ENCODE peak calls at places on chromosomes 4 and X, in seven cellular contexts. T is heart right ventricle; C is activated T-helper 1 cell treated with anti-CD3 and anti-CD28 coated beads, Interleukin-2, amount 50 U/mL, for 16 hours; G is stimulated activated CD4-positive, alpha-beta T cell treated with anti-CD3 and anti-CD28 coated beads, Interleukin-12 subunit alpha, Interleukin-12 subunit beta, amount 100 ng/mL, for 24 hours; K is MCF 10A; N is midbrain; L is mucosa of gallbladder. X is an unnamed sample.

GRCh38 chr4:10926025-10926424 is 241.5 kb upstream of the CLNK start:
- DNase-seq in T (no peak), C (no peak), G (no peak), K (peak; percentile 69), N (no peak), L (no peak), X (no peak)

GRCh38 chrX:11188664-11189063 is 77.5 kb downstream of the HCCS start:
- DNase-seq in T (no peak), C (no peak), G (no peak), K (peak; percentile 44), N (no peak), L (no peak), X (no peak)

GRCh38 chr4:132642196-132642817 is 506.8 kb upstream of the PCDH10 start:
- DNase-seq in T (no peak), C (no peak), G (no peak), K (peak; percentile 66), N (peak; percentile 53), L (no peak), X (peak; percentile 37)

GRCh38 chrX:136906921-136907510 is 26.5 kb upstream of the RBMX start:
- DNase-seq in T (no peak), C (no peak), G (no peak), K (no peak), N (no peak), L (no peak), X (peak; percentile 17)

GRCh38 chr4:48342559-48342878 is 1.2 kb downstream of the SLAIN2 start:
- DNase-seq in T (no peak), C (no peak), G (no peak), K (no peak), N (no peak), L (no peak), X (no peak)

GRCh38 chr4:159278399-159278798 is 175.5 kb downstream of the RAPGEF2 start:
- DNase-seq in T (no peak), C (no peak), G (no peak), K (peak; percentile 26), N (no peak), L (no peak), X (no peak)

GRCh38 chrX:110118535-110118934 is 115.6 kb downstream of the TMEM164 start:
- DNase-seq in T (no peak), C (no peak), G (no peak), K (no peak), N (no peak), L (no peak), X (no peak)

GRCh38 chr4:189071241-189071640 is 869.4 kb upstream of the FRG1 start:
- DNase-seq in T (no peak), C (no peak), G (no peak), K (no peak), N (no peak), L (no peak), X (no peak)

GRCh38 chr4:87555751-87556619 is 26.8 kb upstream of the SPARCL1 start:
- DNase-seq in T (no peak), C (no peak), G (no peak), K (peak; percentile 94), N (no peak), L (no peak), X (no peak)

GRCh38 chr4:88147799-88148217 is 10.6 kb downstream of the ABCG2 start:
- DNase-seq in T (no peak), C (no peak), G (no peak), K (no peak), N (no peak), L (no peak), X (no peak)

GRCh38 chr4:24624381-24624780 is 40.0 kb upstream of the DHX15 start:
- DNase-seq in T (no peak), C (no peak), G (no peak), K (no peak), N (no peak), L (no peak), X (no peak)

GRCh38 chr4:136900706-136901105 is 631.6 kb downstream of the PCDH18 start:
- DNase-seq in T (no peak), C (no peak), G (no peak), K (no peak), N (no peak), L (no peak), X (no peak)

GRCh38 chr4:146916479-146917076 is 29.1 kb downstream of the TTC29 start:
- DNase-seq in T (no peak), C (no peak), G (no peak), K (peak; percentile 59), N (peak; percentile 54), L (no peak), X (no peak)

GRCh38 chr4:188619456-188620149 is 480.4 kb downstream of the TRIML1 start:
- DNase-seq in T (no peak), C (no peak), G (no peak), K (no peak), N (no peak), L (no peak), X (no peak)

GRCh38 chr4:71333960-71334951 is 4.6 kb upstream of the SLC4A4 start:
- DNase-seq in T (no peak), C (no peak), G (no peak), K (peak; percentile 53), N (no peak), L (no peak), X (no peak)

GRCh38 chr4:74874785-74875367 is 58.0 kb upstream of the PARM1 start:
- DNase-seq in T (no peak), C (no peak), G (no peak), K (peak; percentile 79), N (peak; percentile 87), L (peak; percentile 41), X (peak; percentile 77)

GRCh38 chrX:130555757-130556156 is 154.0 kb downstream of the RBMX2 start:
- DNase-seq in T (no peak), C (no peak), G (no peak), K (no peak), N (no peak), L (no peak), X (no peak)

GRCh38 chr4:155629183-155629825 is 37.3 kb upstream of the GUCY1A1 start:
- DNase-seq in T (no peak), C (no peak), G (no peak), K (peak; percentile 21), N (no peak), L (no peak), X (no peak)

GRCh38 chr4:150579591-150580234 is 2.2 kb upstream of the MAB21L2 start:
- DNase-seq in T (peak; percentile 22), C (no peak), G (no peak), K (no peak), N (no peak), L (no peak), X (no peak)

GRCh38 chrX:40078489-40079288 is 19.1 kb downstream of the BCOR start:
- DNase-seq in T (no peak), C (no peak), G (no peak), K (no peak), N (no peak), L (no peak), X (no peak)

GRCh38 chr4:105140684-105141490 is 5.8 kb upstream of the TET2 start:
- DNase-seq in T (no peak), C (no peak), G (no peak), K (peak; percentile 62), N (peak; percentile 68), L (no peak), X (no peak)

GRCh38 chr4:139560396-139561084 is 4.5 kb upstream of the SETD7 start:
- DNase-seq in T (no peak), C (no peak), G (no peak), K (no peak), N (no peak), L (no peak), X (peak; percentile 59)

GRCh38 chr4:36402008-36402758 is 120.8 kb downstream of the DTHD1 start:
- DNase-seq in T (no peak), C (no peak), G (no peak), K (no peak), N (no peak), L (no peak), X (no peak)

GRCh38 chr4:26065833-26066232 is 151.8 kb downstream of the SMIM20 start:
- DNase-seq in T (no peak), C (no peak), G (no peak), K (peak; percentile 45), N (no peak), L (no peak), X (no peak)

GRCh38 chrX:150525061-150525919 is 43.1 kb upstream of the MTM1 start:
- DNase-seq in T (peak; percentile 56), C (no peak), G (no peak), K (no peak), N (peak; percentile 83), L (no peak), X (no peak)

GRCh38 chrX:130018143-130018542 is 35.7 kb downstream of the BCORL1 start:
- DNase-seq in T (no peak), C (no peak), G (no peak), K (no peak), N (no peak), L (no peak), X (no peak)